ENCODE peak calls at places on chromosome 18, in seven cellular contexts. One of them, this sample, is unnamed.

GRCh38 chr18:54388203-54389142 is 30.8 kb downstream of the C18orf54 start:
- DNase-seq in neuronal stem cell: no peak
- DNase-seq in breast epithelium: no peak
- DNase-seq in H7: peak
- DNase-seq in right lobe of liver: no peak
- DNase-seq in skeletal muscle cell: peak
- DNase-seq in coronary artery: no peak
- DNase-seq in this sample: peak

GRCh38 chr18:49758263-49758610 is 55.1 kb downstream of the ACAA2 start:
- DNase-seq in neuronal stem cell: no peak
- DNase-seq in breast epithelium: no peak
- DNase-seq in H7: no peak
- DNase-seq in right lobe of liver: no peak
- DNase-seq in skeletal muscle cell: no peak
- DNase-seq in coronary artery: no peak
- DNase-seq in this sample: no peak

GRCh38 chr18:79687806-79688205 is 8.2 kb downstream of the CTDP1 start:
- DNase-seq in neuronal stem cell: no peak
- DNase-seq in breast epithelium: no peak
- DNase-seq in H7: peak
- DNase-seq in right lobe of liver: no peak
- DNase-seq in skeletal muscle cell: peak
- DNase-seq in coronary artery: peak
- DNase-seq in this sample: no peak

GRCh38 chr18:44080054-44080453 is 600.6 kb upstream of the SETBP1 start:
- DNase-seq in neuronal stem cell: no peak
- DNase-seq in breast epithelium: no peak
- DNase-seq in H7: no peak
- DNase-seq in right lobe of liver: no peak
- DNase-seq in skeletal muscle cell: no peak
- DNase-seq in coronary artery: no peak
- DNase-seq in this sample: no peak

GRCh38 chr18:30929718-30930117 is 112.8 kb downstream of the DSC3 start:
- DNase-seq in neuronal stem cell: no peak
- DNase-seq in breast epithelium: no peak
- DNase-seq in H7: no peak
- DNase-seq in right lobe of liver: no peak
- DNase-seq in skeletal muscle cell: no peak
- DNase-seq in coronary artery: no peak
- DNase-seq in this sample: no peak

GRCh38 chr18:71902482-71902881 is 641.7 kb downstream of the CBLN2 start:
- DNase-seq in neuronal stem cell: no peak
- DNase-seq in breast epithelium: no peak
- DNase-seq in H7: no peak
- DNase-seq in right lobe of liver: no peak
- DNase-seq in skeletal muscle cell: no peak
- DNase-seq in coronary artery: no peak
- DNase-seq in this sample: no peak

GRCh38 chr18:52322307-52322706 is 17.7 kb upstream of the DCC start:
- DNase-seq in neuronal stem cell: no peak
- DNase-seq in breast epithelium: no peak
- DNase-seq in H7: no peak
- DNase-seq in right lobe of liver: no peak
- DNase-seq in skeletal muscle cell: no peak
- DNase-seq in coronary artery: no peak
- DNase-seq in this sample: no peak

GRCh38 chr18:33152376-33152775 is 288.1 kb downstream of the CCDC178 start:
- DNase-seq in neuronal stem cell: no peak
- DNase-seq in breast epithelium: no peak
- DNase-seq in H7: no peak
- DNase-seq in right lobe of liver: no peak
- DNase-seq in skeletal muscle cell: peak
- DNase-seq in coronary artery: no peak
- DNase-seq in this sample: no peak

GRCh38 chr18:2686349-2686968 is 30.9 kb downstream of the SMCHD1 start:
- DNase-seq in neuronal stem cell: no peak
- DNase-seq in breast epithelium: no peak
- DNase-seq in H7: no peak
- DNase-seq in right lobe of liver: no peak
- DNase-seq in skeletal muscle cell: no peak
- DNase-seq in coronary artery: no peak
- DNase-seq in this sample: no peak

GRCh38 chr18:22173928-22174301 is 4.5 kb downstream of the GATA6 start:
- DNase-seq in neuronal stem cell: no peak
- DNase-seq in breast epithelium: no peak
- DNase-seq in H7: peak
- DNase-seq in right lobe of liver: no peak
- DNase-seq in skeletal muscle cell: no peak
- DNase-seq in coronary artery: no peak
- DNase-seq in this sample: no peak

GRCh38 chr18:44968336-44968735 is 287.6 kb downstream of the SETBP1 start:
- DNase-seq in neuronal stem cell: no peak
- DNase-seq in breast epithelium: no peak
- DNase-seq in H7: peak
- DNase-seq in right lobe of liver: no peak
- DNase-seq in skeletal muscle cell: no peak
- DNase-seq in coronary artery: no peak
- DNase-seq in this sample: no peak

GRCh38 chr18:13216732-13217465 is 1.7 kb upstream of the LDLRAD4 start:
- DNase-seq in neuronal stem cell: peak
- DNase-seq in breast epithelium: no peak
- DNase-seq in H7: peak
- DNase-seq in right lobe of liver: peak
- DNase-seq in skeletal muscle cell: no peak
- DNase-seq in coronary artery: peak
- DNase-seq in this sample: no peak

GRCh38 chr18:62018034-62018760 is 125.4 kb upstream of the RNF152 start:
- DNase-seq in neuronal stem cell: no peak
- DNase-seq in breast epithelium: no peak
- DNase-seq in H7: no peak
- DNase-seq in right lobe of liver: no peak
- DNase-seq in skeletal muscle cell: peak
- DNase-seq in coronary artery: no peak
- DNase-seq in this sample: no peak

GRCh38 chr18:63073481-63073880 is 246.1 kb downstream of the BCL2 start:
- DNase-seq in neuronal stem cell: no peak
- DNase-seq in breast epithelium: no peak
- DNase-seq in H7: no peak
- DNase-seq in right lobe of liver: no peak
- DNase-seq in skeletal muscle cell: no peak
- DNase-seq in coronary artery: no peak
- DNase-seq in this sample: peak

GRCh38 chr18:27184115-27185024 is 738 bp downstream of the CHST9 start:
- DNase-seq in neuronal stem cell: no peak
- DNase-seq in breast epithelium: no peak
- DNase-seq in H7: peak
- DNase-seq in right lobe of liver: peak
- DNase-seq in skeletal muscle cell: no peak
- DNase-seq in coronary artery: no peak
- DNase-seq in this sample: peak

GRCh38 chr18:41870191-41870590 is 84.8 kb upstream of the PIK3C3 start:
- DNase-seq in neuronal stem cell: no peak
- DNase-seq in breast epithelium: no peak
- DNase-seq in H7: no peak
- DNase-seq in right lobe of liver: no peak
- DNase-seq in skeletal muscle cell: no peak
- DNase-seq in coronary artery: no peak
- DNase-seq in this sample: no peak

GRCh38 chr18:41965856-41966255 is 10.8 kb downstream of the PIK3C3 start:
- DNase-seq in neuronal stem cell: no peak
- DNase-seq in breast epithelium: no peak
- DNase-seq in H7: no peak
- DNase-seq in right lobe of liver: no peak
- DNase-seq in skeletal muscle cell: no peak
- DNase-seq in coronary artery: no peak
- DNase-seq in this sample: no peak

GRCh38 chr18:76456823-76457222 is 38.2 kb downstream of the ZNF516 start:
- DNase-seq in neuronal stem cell: no peak
- DNase-seq in breast epithelium: no peak
- DNase-seq in H7: no peak
- DNase-seq in right lobe of liver: no peak
- DNase-seq in skeletal muscle cell: no peak
- DNase-seq in coronary artery: no peak
- DNase-seq in this sample: peak

GRCh38 chr18:34659579-34660517 is 50.2 kb upstream of the DTNA start:
- DNase-seq in neuronal stem cell: peak
- DNase-seq in breast epithelium: peak
- DNase-seq in H7: peak
- DNase-seq in right lobe of liver: peak
- DNase-seq in skeletal muscle cell: peak
- DNase-seq in coronary artery: peak
- DNase-seq in this sample: no peak

GRCh38 chr18:24875761-24876160 is 415.3 kb downstream of the HRH4 start:
- DNase-seq in neuronal stem cell: no peak
- DNase-seq in breast epithelium: no peak
- DNase-seq in H7: no peak
- DNase-seq in right lobe of liver: no peak
- DNase-seq in skeletal muscle cell: no peak
- DNase-seq in coronary artery: no peak
- DNase-seq in this sample: no peak

GRCh38 chr18:72161686-72162085 is 382.5 kb downstream of the CBLN2 start:
- DNase-seq in neuronal stem cell: no peak
- DNase-seq in breast epithelium: no peak
- DNase-seq in H7: no peak
- DNase-seq in right lobe of liver: no peak
- DNase-seq in skeletal muscle cell: no peak
- DNase-seq in coronary artery: no peak
- DNase-seq in this sample: no peak

GRCh38 chr18:4653418-4653817 is 198.3 kb upstream of the DLGAP1 start:
- DNase-seq in neuronal stem cell: no peak
- DNase-seq in breast epithelium: no peak
- DNase-seq in H7: no peak
- DNase-seq in right lobe of liver: no peak
- DNase-seq in skeletal muscle cell: no peak
- DNase-seq in coronary artery: no peak
- DNase-seq in this sample: no peak
- H3K4me3 ChIP-seq in neuronal stem cell: no peak
- H3K4me3 ChIP-seq in breast epithelium: no peak
- H3K4me3 ChIP-seq in H7: no peak
- H3K4me3 ChIP-seq in right lobe of liver: no peak
- H3K4me3 ChIP-seq in skeletal muscle cell: no peak
- H3K4me3 ChIP-seq in coronary artery: no peak
- H3K4me3 ChIP-seq in this sample: no peak

DNA sequence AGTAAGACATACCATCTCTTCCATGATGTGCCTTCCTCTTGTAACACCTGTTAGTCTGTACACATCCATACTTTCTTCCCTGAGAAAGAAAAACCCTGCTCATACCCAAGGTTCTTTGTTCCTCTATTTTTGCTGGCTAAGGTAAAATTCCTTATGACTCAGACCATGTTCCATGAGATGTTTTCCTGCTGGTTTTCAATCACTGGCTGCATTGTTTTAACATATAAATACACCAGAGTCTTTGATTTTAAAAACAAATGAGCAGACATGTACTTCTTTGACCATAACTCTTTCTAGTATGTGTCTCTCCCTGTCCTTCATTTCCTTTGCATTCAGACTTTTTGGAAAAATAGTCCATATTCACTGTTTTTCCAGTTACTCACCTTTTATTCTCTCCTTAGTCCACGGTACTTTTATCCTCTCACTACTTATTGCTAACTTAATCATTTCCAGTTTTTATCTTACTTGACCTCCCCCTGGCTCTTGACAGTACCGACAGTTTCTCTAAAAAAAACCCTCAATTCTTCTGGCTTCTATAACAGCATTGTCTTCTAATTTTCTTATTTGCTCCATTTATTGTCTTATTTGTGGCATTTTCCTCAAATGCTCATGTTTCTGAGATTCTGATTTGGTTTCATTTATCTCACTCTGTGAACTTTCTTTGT is 4.3 kb downstream of the VAPA start:
- DNase-seq in neuronal stem cell: no peak
- DNase-seq in breast epithelium: no peak
- DNase-seq in H7: no peak
- DNase-seq in right lobe of liver: no peak
- DNase-seq in skeletal muscle cell: no peak
- DNase-seq in coronary artery: no peak
- DNase-seq in this sample: no peak
- H3K4me3 ChIP-seq in neuronal stem cell: no peak
- H3K4me3 ChIP-seq in breast epithelium: no peak
- H3K4me3 ChIP-seq in H7: no peak
- H3K4me3 ChIP-seq in right lobe of liver: no peak
- H3K4me3 ChIP-seq in skeletal muscle cell: no peak
- H3K4me3 ChIP-seq in coronary artery: peak
- H3K4me3 ChIP-seq in this sample: no peak

DNA sequence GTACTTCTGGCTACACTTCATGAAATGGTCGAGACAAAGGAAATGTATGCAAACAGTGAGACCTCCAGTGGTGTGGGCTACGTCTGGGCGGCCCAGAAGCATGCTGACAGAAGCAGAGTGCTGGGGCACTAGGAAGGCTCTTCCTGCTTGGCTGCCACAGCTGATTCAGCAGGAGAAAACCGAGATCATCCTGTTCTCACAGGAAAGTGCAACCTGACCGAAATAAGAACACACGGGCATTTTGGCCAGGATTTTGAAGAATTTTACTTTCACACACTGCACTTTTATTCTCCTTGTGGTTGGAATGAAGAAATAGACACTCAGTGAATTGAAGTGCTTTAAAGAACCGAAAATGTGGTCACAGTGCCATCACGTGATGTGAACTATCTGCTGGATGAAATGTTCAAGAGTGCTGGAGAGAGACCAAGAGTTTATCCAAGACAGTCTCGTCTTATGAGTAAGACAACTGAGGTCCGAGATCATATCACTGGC is 149.5 kb downstream of the CCBE1 start:
- DNase-seq in neuronal stem cell: no peak
- DNase-seq in breast epithelium: no peak
- DNase-seq in H7: peak
- DNase-seq in right lobe of liver: no peak
- DNase-seq in skeletal muscle cell: peak
- DNase-seq in coronary artery: no peak
- DNase-seq in this sample: no peak
- H3K4me3 ChIP-seq in neuronal stem cell: no peak
- H3K4me3 ChIP-seq in breast epithelium: no peak
- H3K4me3 ChIP-seq in H7: no peak
- H3K4me3 ChIP-seq in right lobe of liver: no peak
- H3K4me3 ChIP-seq in skeletal muscle cell: peak
- H3K4me3 ChIP-seq in coronary artery: no peak
- H3K4me3 ChIP-seq in this sample: no peak

DNA sequence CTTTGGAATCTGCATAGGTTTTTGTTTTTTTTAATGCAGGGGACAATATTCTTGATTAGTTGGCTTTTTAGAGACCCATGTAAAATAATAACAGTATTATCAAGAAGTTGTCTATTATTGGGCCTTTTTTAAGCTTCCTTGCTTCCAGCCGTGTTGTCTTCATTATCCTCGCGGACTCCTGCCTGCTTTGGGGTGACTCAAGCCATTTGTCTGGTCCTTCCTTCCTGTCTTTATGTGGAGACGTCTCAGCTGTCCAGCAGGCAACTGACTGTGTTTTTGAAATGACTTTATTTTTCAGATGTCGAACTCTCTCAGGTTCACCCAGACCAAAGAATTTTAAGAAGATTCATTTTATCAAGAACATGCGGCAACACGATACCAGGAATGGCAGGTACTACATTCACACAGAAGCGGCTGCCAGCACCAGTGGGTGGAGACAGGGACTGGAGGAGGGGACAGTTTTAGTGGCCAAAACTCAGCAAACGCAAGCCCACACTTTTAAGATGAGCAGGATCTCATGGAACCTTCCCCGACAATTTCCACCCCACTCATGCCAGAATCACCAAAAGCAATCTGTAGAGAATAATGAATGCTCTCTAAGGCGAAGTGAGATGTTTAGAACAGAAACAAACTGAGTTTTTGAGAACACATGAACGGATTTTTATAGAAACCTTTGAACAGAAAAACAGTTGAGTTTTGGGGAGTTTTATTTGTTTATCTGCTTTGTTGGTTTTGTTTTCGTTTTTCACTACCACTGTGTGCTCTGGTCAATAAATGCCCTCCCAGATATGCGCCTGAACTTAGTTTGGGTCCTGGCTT is 59.1 kb downstream of the CABLES1 start:
- DNase-seq in neuronal stem cell: no peak
- DNase-seq in breast epithelium: no peak
- DNase-seq in H7: no peak
- DNase-seq in right lobe of liver: peak
- DNase-seq in skeletal muscle cell: no peak
- DNase-seq in coronary artery: no peak
- DNase-seq in this sample: no peak
- H3K4me3 ChIP-seq in neuronal stem cell: no peak
- H3K4me3 ChIP-seq in breast epithelium: no peak
- H3K4me3 ChIP-seq in H7: no peak
- H3K4me3 ChIP-seq in right lobe of liver: no peak
- H3K4me3 ChIP-seq in skeletal muscle cell: no peak
- H3K4me3 ChIP-seq in coronary artery: no peak
- H3K4me3 ChIP-seq in this sample: no peak

This sample was measured in GM06990.